ENCODE peak calls at places on chromosomes 11 and 22, in seven cellular contexts. One of them, this sample, is unnamed.

GRCh38 chr11:85086511-85087284 is 540.4 kb downstream of the DLG2 start:
- DNase-seq in H1: no peak
- DNase-seq in H9: no peak
- DNase-seq in trophoblast cell: no peak
- DNase-seq in IMR-90: peak
- DNase-seq in mesendoderm: no peak
- DNase-seq in mesenchymal stem cell: no peak
- DNase-seq in this sample: no peak

GRCh38 chr11:115739121-115739520 is 234.9 kb upstream of the CADM1 start:
- DNase-seq in mesendoderm: no peak
- DNase-seq in IMR-90: no peak
- DNase-seq in mesenchymal stem cell: no peak
- DNase-seq in H1: no peak
- DNase-seq in H9: no peak
- DNase-seq in trophoblast cell: no peak
- DNase-seq in this sample: peak

GRCh38 chr22:47759909-47760308 is 997.5 kb downstream of the TBC1D22A start:
- DNase-seq in IMR-90: no peak
- DNase-seq in mesenchymal stem cell: no peak
- DNase-seq in trophoblast cell: no peak
- DNase-seq in H9: no peak
- DNase-seq in mesendoderm: no peak
- DNase-seq in H1: no peak
- DNase-seq in this sample: no peak

GRCh38 chr11:70445605-70446004 is 47.3 kb downstream of the CTTN start:
- DNase-seq in IMR-90: peak
- DNase-seq in trophoblast cell: no peak
- DNase-seq in H9: no peak
- DNase-seq in mesendoderm: no peak
- DNase-seq in H1: no peak
- DNase-seq in mesenchymal stem cell: no peak
- DNase-seq in this sample: no peak

GRCh38 chr11:74138572-74138971 is 32.2 kb downstream of the C2CD3 start:
- DNase-seq in H9: no peak
- DNase-seq in IMR-90: peak
- DNase-seq in mesenchymal stem cell: peak
- DNase-seq in H1: no peak
- DNase-seq in mesendoderm: peak
- DNase-seq in trophoblast cell: peak
- DNase-seq in this sample: peak

GRCh38 chr11:66981976-66982578 is 7.0 kb downstream of the C11orf86 start:
- DNase-seq in H9: no peak
- DNase-seq in IMR-90: peak
- DNase-seq in H1: no peak
- DNase-seq in mesenchymal stem cell: peak
- DNase-seq in trophoblast cell: peak
- DNase-seq in mesendoderm: no peak
- DNase-seq in this sample: no peak

GRCh38 chr22:24768537-24769374 is 5.8 kb downstream of the PIWIL3 start:
- DNase-seq in mesenchymal stem cell: peak
- DNase-seq in H1: peak
- DNase-seq in IMR-90: peak
- DNase-seq in trophoblast cell: peak
- DNase-seq in H9: peak
- DNase-seq in mesendoderm: peak
- DNase-seq in this sample: peak

GRCh38 chr11:115699733-115700132 is 195.5 kb upstream of the CADM1 start:
- DNase-seq in trophoblast cell: no peak
- DNase-seq in H9: no peak
- DNase-seq in H1: no peak
- DNase-seq in IMR-90: peak
- DNase-seq in mesenchymal stem cell: no peak
- DNase-seq in mesendoderm: no peak
- DNase-seq in this sample: no peak

GRCh38 chr11:58577441-58578135 is 1.3 kb upstream of the ZFP91 start:
- DNase-seq in trophoblast cell: peak
- DNase-seq in H1: peak
- DNase-seq in mesendoderm: no peak
- DNase-seq in IMR-90: peak
- DNase-seq in mesenchymal stem cell: peak
- DNase-seq in H9: no peak
- DNase-seq in this sample: no peak

GRCh38 chr11:103215812-103216211 is 106.6 kb downstream of the DYNC2H1 start:
- DNase-seq in H1: no peak
- DNase-seq in mesendoderm: no peak
- DNase-seq in mesenchymal stem cell: no peak
- DNase-seq in IMR-90: peak
- DNase-seq in trophoblast cell: no peak
- DNase-seq in H9: no peak
- DNase-seq in this sample: no peak

GRCh38 chr22:49229483-49230193 is 598.0 kb downstream of the BRD1 start:
- DNase-seq in H1: no peak
- DNase-seq in mesenchymal stem cell: no peak
- DNase-seq in H9: peak
- DNase-seq in IMR-90: no peak
- DNase-seq in mesendoderm: no peak
- DNase-seq in trophoblast cell: no peak
- DNase-seq in this sample: no peak

GRCh38 chr22:41094036-41094435 is 1.6 kb downstream of the EP300 start:
- DNase-seq in mesenchymal stem cell: peak
- DNase-seq in H1: no peak
- DNase-seq in mesendoderm: peak
- DNase-seq in IMR-90: peak
- DNase-seq in H9: no peak
- DNase-seq in trophoblast cell: no peak
- DNase-seq in this sample: no peak

GRCh38 chr22:29517215-29517908 is 36.2 kb downstream of the THOC5 start:
- DNase-seq in mesenchymal stem cell: no peak
- DNase-seq in mesendoderm: no peak
- DNase-seq in trophoblast cell: no peak
- DNase-seq in H9: no peak
- DNase-seq in H1: no peak
- DNase-seq in IMR-90: no peak
- DNase-seq in this sample: no peak

DNA sequence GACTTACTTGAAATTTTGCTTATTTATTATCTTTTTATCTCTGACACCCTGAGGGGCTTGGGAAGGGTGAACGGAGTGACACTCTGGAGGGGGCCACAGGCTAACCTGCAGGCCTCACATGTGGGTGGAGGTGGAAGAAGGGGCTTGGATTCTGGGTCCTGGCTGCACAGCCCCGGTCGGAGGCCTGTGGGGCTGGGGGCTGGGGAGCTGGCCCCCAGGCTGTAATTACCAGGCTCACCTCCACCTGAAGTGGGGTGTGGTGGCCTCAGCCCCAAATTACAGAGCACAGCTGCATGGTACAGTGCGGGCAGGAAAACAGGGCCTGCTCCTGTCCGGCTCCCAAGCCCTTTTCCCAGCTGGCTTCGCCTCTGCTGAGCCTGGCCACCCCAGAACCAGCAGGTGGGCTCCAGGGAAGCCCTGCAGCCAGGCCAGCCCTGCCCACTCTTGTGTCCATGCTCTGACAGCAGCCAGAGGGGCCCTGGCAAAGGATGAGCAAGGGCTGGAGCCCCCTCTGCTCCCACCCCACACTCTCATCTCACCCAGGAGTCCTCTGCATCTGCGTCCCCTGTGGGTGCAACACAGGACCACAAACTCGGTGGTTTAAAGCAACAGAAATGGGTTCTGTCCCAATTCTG is 48.0 kb downstream of the IGF2 start:
- DNase-seq in trophoblast cell: no peak
- DNase-seq in mesenchymal stem cell: no peak
- DNase-seq in H9: peak
- DNase-seq in IMR-90: no peak
- DNase-seq in H1: peak
- DNase-seq in mesendoderm: no peak
- DNase-seq in this sample: no peak
- H2AK5ac ChIP-seq in trophoblast cell: no peak
- H2AK5ac ChIP-seq in mesenchymal stem cell: peak
- H2AK5ac ChIP-seq in H9: no peak
- H2AK5ac ChIP-seq in IMR-90: no peak
- H2AK5ac ChIP-seq in H1: no peak
- H2AK5ac ChIP-seq in mesendoderm: no peak
- H2AK5ac ChIP-seq in this sample: no peak

GRCh38 chr11:45786272-45786671 is 18.7 kb upstream of the SLC35C1 start:
- DNase-seq in mesendoderm: no peak
- DNase-seq in H9: no peak
- DNase-seq in H1: no peak
- DNase-seq in IMR-90: no peak
- DNase-seq in trophoblast cell: no peak
- DNase-seq in mesenchymal stem cell: no peak
- DNase-seq in this sample: no peak
- H3K4ac ChIP-seq in mesendoderm: no peak
- H3K4ac ChIP-seq in H9: no peak
- H3K4ac ChIP-seq in H1: no peak
- H3K4ac ChIP-seq in IMR-90: no peak
- H3K4ac ChIP-seq in trophoblast cell: no peak
- H3K4ac ChIP-seq in mesenchymal stem cell: no peak
- H3K4ac ChIP-seq in this sample: no peak

GRCh38 chr11:46451759-46452158 is 60.2 kb upstream of the CHRM4 start:
- DNase-seq in trophoblast cell: no peak
- DNase-seq in mesenchymal stem cell: no peak
- DNase-seq in mesendoderm: no peak
- DNase-seq in H9: no peak
- DNase-seq in IMR-90: no peak
- DNase-seq in H1: no peak
- DNase-seq in this sample: no peak
- H2AK5ac ChIP-seq in trophoblast cell: no peak
- H2AK5ac ChIP-seq in mesenchymal stem cell: no peak
- H2AK5ac ChIP-seq in mesendoderm: no peak
- H2AK5ac ChIP-seq in H9: no peak
- H2AK5ac ChIP-seq in IMR-90: no peak
- H2AK5ac ChIP-seq in H1: no peak
- H2AK5ac ChIP-seq in this sample: no peak

GRCh38 chr11:86161373-86162255 is 82.9 kb upstream of the EED start:
- DNase-seq in mesendoderm: no peak
- DNase-seq in H9: no peak
- DNase-seq in trophoblast cell: peak
- DNase-seq in IMR-90: no peak
- DNase-seq in mesenchymal stem cell: no peak
- DNase-seq in H1: no peak
- DNase-seq in this sample: no peak
- H3K4ac ChIP-seq in mesendoderm: no peak
- H3K4ac ChIP-seq in H9: no peak
- H3K4ac ChIP-seq in trophoblast cell: peak
- H3K4ac ChIP-seq in IMR-90: peak
- H3K4ac ChIP-seq in mesenchymal stem cell: peak
- H3K4ac ChIP-seq in H1: no peak
- H3K4ac ChIP-seq in this sample: no peak

GRCh38 chr22:45217345-45217744 is 23.3 kb downstream of the KIAA0930 start:
- DNase-seq in IMR-90: no peak
- DNase-seq in H1: no peak
- DNase-seq in mesendoderm: no peak
- DNase-seq in trophoblast cell: peak
- DNase-seq in mesenchymal stem cell: no peak
- DNase-seq in H9: no peak
- DNase-seq in this sample: no peak

GRCh38 chr22:45212992-45213751 is 27.5 kb downstream of the KIAA0930 start:
- DNase-seq in trophoblast cell: peak
- DNase-seq in H9: no peak
- DNase-seq in mesenchymal stem cell: peak
- DNase-seq in mesendoderm: no peak
- DNase-seq in IMR-90: peak
- DNase-seq in H1: no peak
- DNase-seq in this sample: no peak

GRCh38 chr22:45218974-45219373 is 21.7 kb downstream of the KIAA0930 start:
- DNase-seq in H1: no peak
- DNase-seq in IMR-90: peak
- DNase-seq in mesendoderm: peak
- DNase-seq in H9: no peak
- DNase-seq in trophoblast cell: peak
- DNase-seq in mesenchymal stem cell: peak
- DNase-seq in this sample: no peak

GRCh38 chr22:45217806-45218205 is 22.9 kb downstream of the KIAA0930 start:
- DNase-seq in mesendoderm: no peak
- DNase-seq in mesenchymal stem cell: no peak
- DNase-seq in trophoblast cell: no peak
- DNase-seq in IMR-90: no peak
- DNase-seq in H9: no peak
- DNase-seq in H1: no peak
- DNase-seq in this sample: no peak

GRCh38 chr22:45216133-45217003 is 24.3 kb downstream of the KIAA0930 start:
- DNase-seq in mesendoderm: peak
- DNase-seq in H1: no peak
- DNase-seq in mesenchymal stem cell: peak
- DNase-seq in trophoblast cell: peak
- DNase-seq in IMR-90: peak
- DNase-seq in H9: peak
- DNase-seq in this sample: no peak
- H2AK5ac ChIP-seq in mesendoderm: no peak
- H2AK5ac ChIP-seq in H1: no peak
- H2AK5ac ChIP-seq in mesenchymal stem cell: no peak
- H2AK5ac ChIP-seq in trophoblast cell: no peak
- H2AK5ac ChIP-seq in IMR-90: no peak
- H2AK5ac ChIP-seq in H9: no peak
- H2AK5ac ChIP-seq in this sample: no peak

GRCh38 chr22:22488736-22489135 is 19.8 kb downstream of the ZNF280B start:
- DNase-seq in IMR-90: no peak
- DNase-seq in mesendoderm: no peak
- DNase-seq in H1: no peak
- DNase-seq in mesenchymal stem cell: no peak
- DNase-seq in trophoblast cell: no peak
- DNase-seq in H9: no peak
- DNase-seq in this sample: no peak
- H3K4ac ChIP-seq in IMR-90: no peak
- H3K4ac ChIP-seq in mesendoderm: no peak
- H3K4ac ChIP-seq in H1: no peak
- H3K4ac ChIP-seq in mesenchymal stem cell: no peak
- H3K4ac ChIP-seq in trophoblast cell: no peak
- H3K4ac ChIP-seq in H9: no peak
- H3K4ac ChIP-seq in this sample: no peak

GRCh38 chr11:112797072-112797471 is 164.1 kb upstream of the NCAM1 start:
- DNase-seq in trophoblast cell: peak
- DNase-seq in mesendoderm: peak
- DNase-seq in mesenchymal stem cell: peak
- DNase-seq in H9: peak
- DNase-seq in IMR-90: no peak
- DNase-seq in H1: no peak
- DNase-seq in this sample: peak
- H2AK5ac ChIP-seq in trophoblast cell: no peak
- H2AK5ac ChIP-seq in mesendoderm: no peak
- H2AK5ac ChIP-seq in mesenchymal stem cell: no peak
- H2AK5ac ChIP-seq in H9: no peak
- H2AK5ac ChIP-seq in IMR-90: no peak
- H2AK5ac ChIP-seq in H1: peak
- H2AK5ac ChIP-seq in this sample: no peak

GRCh38 chr11:75919525-75919924 is 104.5 kb downstream of the UVRAG start:
- DNase-seq in mesendoderm: no peak
- DNase-seq in H9: no peak
- DNase-seq in IMR-90: peak
- DNase-seq in trophoblast cell: no peak
- DNase-seq in mesenchymal stem cell: no peak
- DNase-seq in H1: no peak
- DNase-seq in this sample: no peak
- H3K4ac ChIP-seq in mesendoderm: no peak
- H3K4ac ChIP-seq in H9: no peak
- H3K4ac ChIP-seq in IMR-90: no peak
- H3K4ac ChIP-seq in trophoblast cell: no peak
- H3K4ac ChIP-seq in mesenchymal stem cell: no peak
- H3K4ac ChIP-seq in H1: no peak
- H3K4ac ChIP-seq in this sample: no peak

DNA sequence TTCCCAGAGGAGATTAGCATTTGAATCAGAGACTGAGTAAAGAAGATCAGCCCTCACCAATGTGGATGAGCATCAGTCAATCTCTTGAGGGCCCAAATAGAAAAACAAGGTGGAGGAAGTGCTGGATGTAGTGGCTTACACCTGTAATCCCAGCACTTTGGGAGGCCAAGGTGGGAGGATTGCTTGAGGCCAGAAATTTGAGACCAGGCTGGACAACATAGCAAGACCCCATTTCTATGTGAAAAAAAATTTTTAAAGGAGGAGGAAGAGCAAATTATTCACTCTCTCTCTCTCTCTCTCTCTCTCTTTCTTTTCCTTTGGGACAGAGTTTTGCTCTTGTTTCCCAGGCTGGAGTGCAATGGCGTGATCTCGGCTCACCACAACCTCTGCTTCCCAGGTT is 18.1 kb upstream of the CAPRIN1 start:
- DNase-seq in mesenchymal stem cell: no peak
- DNase-seq in H1: no peak
- DNase-seq in trophoblast cell: no peak
- DNase-seq in H9: no peak
- DNase-seq in IMR-90: no peak
- DNase-seq in mesendoderm: no peak
- DNase-seq in this sample: no peak
- H2AK5ac ChIP-seq in mesenchymal stem cell: no peak
- H2AK5ac ChIP-seq in H1: no peak
- H2AK5ac ChIP-seq in trophoblast cell: no peak
- H2AK5ac ChIP-seq in H9: no peak
- H2AK5ac ChIP-seq in IMR-90: no peak
- H2AK5ac ChIP-seq in mesendoderm: no peak
- H2AK5ac ChIP-seq in this sample: no peak

This sample was measured in neuronal stem cell.